ENCODE peak calls at places on chromosome 20, in nine cellular contexts. One of them, this sample, is unnamed.

GRCh38 chr20:8601542-8601912 is 467.4 kb upstream of the PLCB4 start:
- DNase-seq in HCT116: no peak
- DNase-seq in heart right ventricle: no peak
- DNase-seq in CD8-positive, alpha-beta T cell: no peak
- DNase-seq in A673: no peak
- DNase-seq in epithelial cell of esophagus: peak
- DNase-seq in cardiac muscle cell: no peak
- DNase-seq in IMR-90: no peak
- DNase-seq in tibial artery: no peak
- DNase-seq in this sample: no peak

GRCh38 chr20:6074145-6074561 is 20.3 kb upstream of the LRRN4 start:
- DNase-seq in HCT116: no peak
- DNase-seq in heart right ventricle: no peak
- DNase-seq in CD8-positive, alpha-beta T cell: no peak
- DNase-seq in A673: peak
- DNase-seq in epithelial cell of esophagus: no peak
- DNase-seq in cardiac muscle cell: peak
- DNase-seq in IMR-90: no peak
- DNase-seq in tibial artery: no peak
- DNase-seq in this sample: peak

GRCh38 chr20:56941101-56941686 is 312.1 kb downstream of the TFAP2C start:
- DNase-seq in HCT116: no peak
- DNase-seq in heart right ventricle: no peak
- DNase-seq in CD8-positive, alpha-beta T cell: no peak
- DNase-seq in A673: no peak
- DNase-seq in epithelial cell of esophagus: no peak
- DNase-seq in cardiac muscle cell: no peak
- DNase-seq in IMR-90: no peak
- DNase-seq in tibial artery: no peak
- DNase-seq in this sample: no peak

GRCh38 chr20:50092436-50092835 is 20.5 kb downstream of the UBE2V1 start:
- DNase-seq in HCT116: no peak
- DNase-seq in heart right ventricle: no peak
- DNase-seq in CD8-positive, alpha-beta T cell: no peak
- DNase-seq in A673: no peak
- DNase-seq in epithelial cell of esophagus: no peak
- DNase-seq in cardiac muscle cell: no peak
- DNase-seq in IMR-90: no peak
- DNase-seq in tibial artery: no peak
- DNase-seq in this sample: peak

GRCh38 chr20:44644384-44645131 is 6.9 kb downstream of the ADA start:
- DNase-seq in HCT116: no peak
- DNase-seq in heart right ventricle: no peak
- DNase-seq in CD8-positive, alpha-beta T cell: peak
- DNase-seq in A673: no peak
- DNase-seq in epithelial cell of esophagus: no peak
- DNase-seq in cardiac muscle cell: no peak
- DNase-seq in IMR-90: no peak
- DNase-seq in tibial artery: no peak
- DNase-seq in this sample: no peak

GRCh38 chr20:41392871-41393704 is 26.5 kb upstream of the EMILIN3 start:
- DNase-seq in HCT116: no peak
- DNase-seq in heart right ventricle: peak
- DNase-seq in CD8-positive, alpha-beta T cell: no peak
- DNase-seq in A673: no peak
- DNase-seq in epithelial cell of esophagus: peak
- DNase-seq in cardiac muscle cell: no peak
- DNase-seq in IMR-90: no peak
- DNase-seq in tibial artery: peak
- DNase-seq in this sample: no peak

GRCh38 chr20:35773154-35773751 is 1.4 kb downstream of the PHF20 start:
- DNase-seq in HCT116: no peak
- DNase-seq in heart right ventricle: no peak
- DNase-seq in CD8-positive, alpha-beta T cell: peak
- DNase-seq in A673: no peak
- DNase-seq in epithelial cell of esophagus: peak
- DNase-seq in cardiac muscle cell: no peak
- DNase-seq in IMR-90: peak
- DNase-seq in tibial artery: peak
- DNase-seq in this sample: no peak

GRCh38 chr20:48041078-48041780 is 255.9 kb upstream of the SULF2 start:
- DNase-seq in HCT116: no peak
- DNase-seq in heart right ventricle: no peak
- DNase-seq in CD8-positive, alpha-beta T cell: no peak
- DNase-seq in A673: no peak
- DNase-seq in epithelial cell of esophagus: no peak
- DNase-seq in cardiac muscle cell: peak
- DNase-seq in IMR-90: no peak
- DNase-seq in tibial artery: no peak
- DNase-seq in this sample: no peak

GRCh38 chr20:62405108-62405980 is 1.7 kb downstream of the CABLES2 start:
- DNase-seq in HCT116: no peak
- DNase-seq in heart right ventricle: peak
- DNase-seq in CD8-positive, alpha-beta T cell: no peak
- DNase-seq in A673: no peak
- DNase-seq in epithelial cell of esophagus: peak
- DNase-seq in cardiac muscle cell: peak
- DNase-seq in IMR-90: peak
- DNase-seq in tibial artery: peak
- DNase-seq in this sample: peak

GRCh38 chr20:49694450-49695071 is 19.1 kb downstream of the B4GALT5 start:
- DNase-seq in HCT116: no peak
- DNase-seq in heart right ventricle: no peak
- DNase-seq in CD8-positive, alpha-beta T cell: no peak
- DNase-seq in A673: no peak
- DNase-seq in epithelial cell of esophagus: no peak
- DNase-seq in cardiac muscle cell: no peak
- DNase-seq in IMR-90: no peak
- DNase-seq in tibial artery: no peak
- DNase-seq in this sample: no peak

GRCh38 chr20:33005132-33005566 is 916 bp upstream of the SUN5 start:
- DNase-seq in HCT116: peak
- DNase-seq in heart right ventricle: no peak
- DNase-seq in CD8-positive, alpha-beta T cell: no peak
- DNase-seq in A673: peak
- DNase-seq in epithelial cell of esophagus: no peak
- DNase-seq in cardiac muscle cell: no peak
- DNase-seq in IMR-90: peak
- DNase-seq in tibial artery: no peak
- DNase-seq in this sample: no peak

GRCh38 chr20:31496761-31497295 is 17.4 kb upstream of the HM13 start:
- DNase-seq in HCT116: no peak
- DNase-seq in heart right ventricle: peak
- DNase-seq in CD8-positive, alpha-beta T cell: no peak
- DNase-seq in A673: peak
- DNase-seq in epithelial cell of esophagus: no peak
- DNase-seq in cardiac muscle cell: no peak
- DNase-seq in IMR-90: no peak
- DNase-seq in tibial artery: peak
- DNase-seq in this sample: peak

DNA sequence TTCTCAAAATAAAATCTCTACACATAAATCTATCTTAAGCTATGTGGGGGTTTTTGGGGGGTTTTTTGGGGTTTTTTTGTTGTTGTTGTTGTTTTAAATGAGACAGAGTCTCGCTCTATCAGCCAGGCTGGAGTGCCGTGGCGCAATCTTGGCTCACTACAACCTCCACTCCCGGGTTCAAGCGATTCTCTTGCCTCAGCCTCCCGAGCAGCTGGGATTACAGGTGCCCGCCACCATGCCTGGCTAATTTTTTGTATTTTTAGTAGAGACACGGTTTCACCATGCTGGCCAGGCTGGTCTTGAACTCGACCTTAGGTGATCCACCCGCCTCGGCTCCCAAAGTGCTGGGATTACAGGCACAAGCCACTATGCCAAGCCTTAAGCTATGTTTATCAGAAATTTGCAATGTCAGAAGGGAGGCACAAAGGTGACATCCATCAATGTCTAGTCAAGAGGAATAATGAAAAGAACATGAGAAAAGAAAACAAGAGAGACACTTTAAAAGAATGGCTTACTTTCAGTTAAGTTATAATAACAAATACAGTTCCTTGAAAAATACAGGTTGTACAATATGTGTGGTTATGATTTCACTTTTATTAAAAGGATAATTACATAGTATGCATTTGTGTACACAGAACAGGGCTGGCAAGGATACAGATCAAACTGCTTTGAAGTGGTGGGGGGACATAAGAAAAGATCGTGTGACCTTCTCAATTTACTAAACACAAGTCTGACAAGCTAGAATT is 28.6 kb downstream of the SLC23A2 start:
- DNase-seq in HCT116: no peak
- DNase-seq in heart right ventricle: no peak
- DNase-seq in CD8-positive, alpha-beta T cell: no peak
- DNase-seq in A673: no peak
- DNase-seq in epithelial cell of esophagus: no peak
- DNase-seq in cardiac muscle cell: no peak
- DNase-seq in IMR-90: no peak
- DNase-seq in tibial artery: no peak
- DNase-seq in this sample: no peak
- H3K4me3 ChIP-seq in HCT116: no peak
- H3K4me3 ChIP-seq in heart right ventricle: no peak
- H3K4me3 ChIP-seq in CD8-positive, alpha-beta T cell: no peak
- H3K4me3 ChIP-seq in A673: no peak
- H3K4me3 ChIP-seq in epithelial cell of esophagus: no peak
- H3K4me3 ChIP-seq in cardiac muscle cell: no peak
- H3K4me3 ChIP-seq in IMR-90: no peak
- H3K4me3 ChIP-seq in tibial artery: peak
- H3K4me3 ChIP-seq in this sample: no peak

GRCh38 chr20:51158226-51158625 is 135.3 kb upstream of the KCNG1 start:
- DNase-seq in HCT116: no peak
- DNase-seq in heart right ventricle: no peak
- DNase-seq in CD8-positive, alpha-beta T cell: no peak
- DNase-seq in A673: no peak
- DNase-seq in epithelial cell of esophagus: no peak
- DNase-seq in cardiac muscle cell: no peak
- DNase-seq in IMR-90: no peak
- DNase-seq in tibial artery: no peak
- DNase-seq in this sample: no peak

GRCh38 chr20:51156041-51156795 is 133.3 kb upstream of the KCNG1 start:
- DNase-seq in HCT116: no peak
- DNase-seq in heart right ventricle: no peak
- DNase-seq in CD8-positive, alpha-beta T cell: no peak
- DNase-seq in A673: no peak
- DNase-seq in epithelial cell of esophagus: no peak
- DNase-seq in cardiac muscle cell: peak
- DNase-seq in IMR-90: peak
- DNase-seq in tibial artery: peak
- DNase-seq in this sample: peak

GRCh38 chr20:51159303-51159702 is 136.4 kb upstream of the KCNG1 start:
- DNase-seq in HCT116: no peak
- DNase-seq in heart right ventricle: no peak
- DNase-seq in CD8-positive, alpha-beta T cell: no peak
- DNase-seq in A673: no peak
- DNase-seq in epithelial cell of esophagus: no peak
- DNase-seq in cardiac muscle cell: no peak
- DNase-seq in IMR-90: no peak
- DNase-seq in tibial artery: no peak
- DNase-seq in this sample: no peak

GRCh38 chr20:51154708-51155690 is 132.1 kb upstream of the KCNG1 start:
- DNase-seq in HCT116: no peak
- DNase-seq in heart right ventricle: no peak
- DNase-seq in CD8-positive, alpha-beta T cell: no peak
- DNase-seq in A673: no peak
- DNase-seq in epithelial cell of esophagus: no peak
- DNase-seq in cardiac muscle cell: no peak
- DNase-seq in IMR-90: no peak
- DNase-seq in tibial artery: no peak
- DNase-seq in this sample: no peak

DNA sequence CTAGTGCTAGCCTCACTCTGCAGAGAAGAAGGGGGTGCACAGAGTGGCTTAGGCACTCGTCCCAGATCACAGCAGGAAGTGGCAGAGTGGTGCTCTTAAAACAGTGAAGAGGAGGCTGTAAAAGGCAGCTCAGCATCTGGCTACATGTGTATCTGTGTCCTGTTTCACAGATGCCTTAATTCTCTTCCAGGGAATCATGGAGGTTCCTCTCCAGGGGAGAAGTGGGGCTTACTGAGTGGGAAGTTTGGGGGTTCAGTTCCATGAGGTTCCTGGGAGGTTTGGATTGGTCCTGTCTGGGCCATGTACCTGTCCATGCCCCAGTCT is 133.9 kb upstream of the KCNG1 start:
- DNase-seq in HCT116: no peak
- DNase-seq in heart right ventricle: no peak
- DNase-seq in CD8-positive, alpha-beta T cell: no peak
- DNase-seq in A673: peak
- DNase-seq in epithelial cell of esophagus: no peak
- DNase-seq in cardiac muscle cell: no peak
- DNase-seq in IMR-90: no peak
- DNase-seq in tibial artery: no peak
- DNase-seq in this sample: peak
- TF ChIP-seq CTCF in HCT116: no peak
- TF ChIP-seq CTCF in heart right ventricle: no peak
- TF ChIP-seq CTCF in CD8-positive, alpha-beta T cell: no peak
- TF ChIP-seq CTCF in A673: no peak
- TF ChIP-seq CTCF in epithelial cell of esophagus: no peak
- TF ChIP-seq CTCF in cardiac muscle cell: no peak
- TF ChIP-seq CTCF in IMR-90: no peak
- TF ChIP-seq CTCF in tibial artery: no peak
- TF ChIP-seq CTCF in this sample: no peak

GRCh38 chr20:37622728-37623127 is 71.1 kb upstream of the CTNNBL1 start:
- DNase-seq in HCT116: no peak
- DNase-seq in heart right ventricle: no peak
- DNase-seq in CD8-positive, alpha-beta T cell: no peak
- DNase-seq in A673: no peak
- DNase-seq in epithelial cell of esophagus: no peak
- DNase-seq in cardiac muscle cell: no peak
- DNase-seq in IMR-90: no peak
- DNase-seq in tibial artery: no peak
- DNase-seq in this sample: no peak

GRCh38 chr20:37624963-37625362 is 68.9 kb upstream of the CTNNBL1 start:
- DNase-seq in HCT116: no peak
- DNase-seq in heart right ventricle: no peak
- DNase-seq in CD8-positive, alpha-beta T cell: no peak
- DNase-seq in A673: no peak
- DNase-seq in epithelial cell of esophagus: no peak
- DNase-seq in cardiac muscle cell: no peak
- DNase-seq in IMR-90: no peak
- DNase-seq in tibial artery: no peak
- DNase-seq in this sample: no peak

GRCh38 chr20:37615507-37616425 is 78.1 kb upstream of the CTNNBL1 start:
- DNase-seq in HCT116: peak
- DNase-seq in heart right ventricle: no peak
- DNase-seq in CD8-positive, alpha-beta T cell: peak
- DNase-seq in A673: peak
- DNase-seq in epithelial cell of esophagus: peak
- DNase-seq in cardiac muscle cell: peak
- DNase-seq in IMR-90: no peak
- DNase-seq in tibial artery: peak
- DNase-seq in this sample: peak

GRCh38 chr20:37619496-37619895 is 74.3 kb upstream of the CTNNBL1 start:
- DNase-seq in HCT116: no peak
- DNase-seq in heart right ventricle: no peak
- DNase-seq in CD8-positive, alpha-beta T cell: no peak
- DNase-seq in A673: no peak
- DNase-seq in epithelial cell of esophagus: no peak
- DNase-seq in cardiac muscle cell: no peak
- DNase-seq in IMR-90: no peak
- DNase-seq in tibial artery: no peak
- DNase-seq in this sample: no peak
- H3K4me3 ChIP-seq in HCT116: no peak
- H3K4me3 ChIP-seq in heart right ventricle: no peak
- H3K4me3 ChIP-seq in CD8-positive, alpha-beta T cell: no peak
- H3K4me3 ChIP-seq in A673: no peak
- H3K4me3 ChIP-seq in epithelial cell of esophagus: no peak
- H3K4me3 ChIP-seq in cardiac muscle cell: no peak
- H3K4me3 ChIP-seq in IMR-90: no peak
- H3K4me3 ChIP-seq in tibial artery: no peak
- H3K4me3 ChIP-seq in this sample: no peak

GRCh38 chr20:59042151-59042795 is at the start of gene PRELID3B:
- DNase-seq in HCT116: no peak
- DNase-seq in heart right ventricle: no peak
- DNase-seq in CD8-positive, alpha-beta T cell: peak
- DNase-seq in A673: peak
- DNase-seq in epithelial cell of esophagus: peak
- DNase-seq in cardiac muscle cell: no peak
- DNase-seq in IMR-90: no peak
- DNase-seq in tibial artery: peak
- DNase-seq in this sample: peak
- TF ChIP-seq CTCF in HCT116: no peak
- TF ChIP-seq CTCF in heart right ventricle: no peak
- TF ChIP-seq CTCF in CD8-positive, alpha-beta T cell: no peak
- TF ChIP-seq CTCF in A673: no peak
- TF ChIP-seq CTCF in epithelial cell of esophagus: no peak
- TF ChIP-seq CTCF in cardiac muscle cell: no peak
- TF ChIP-seq CTCF in IMR-90: no peak
- TF ChIP-seq CTCF in tibial artery: no peak
- TF ChIP-seq CTCF in this sample: no peak